ENCODE peak calls at places on chromosome 12, in six cellular contexts. V, X, N, A, L and P are unnamed samples.

GRCh38 chr12:107318804-107319535 is 225.6 kb upstream of the CRY1 start:
- DNase-seq in V (peak; percentile 52), X (no peak), N (no peak), A (no peak), L (peak; percentile 63), P (no peak)

GRCh38 chr12:52204095-52204930 is 12.5 kb upstream of the KRT80 start:
- DNase-seq in V (no peak), X (no peak), N (no peak), A (no peak), L (peak; percentile 53), P (no peak)

GRCh38 chr12:54294152-54294913 is 6.5 kb downstream of the NFE2 start:
- DNase-seq in V (peak; percentile 44), X (no peak), N (no peak), A (peak; percentile 40), L (peak; percentile 54), P (peak; percentile 79)

GRCh38 chr12:22473212-22473611 is 71.1 kb downstream of the C2CD5 start:
- DNase-seq in V (no peak), X (no peak), N (no peak), A (no peak), L (no peak), P (no peak)

GRCh38 chr12:879641-880040 is 69.9 kb downstream of the RAD52 start:
- DNase-seq in V (no peak), X (no peak), N (no peak), A (no peak), L (peak; percentile 66), P (no peak)

GRCh38 chr12:21065845-21066244 is 65.1 kb upstream of the SLCO1B1 start:
- DNase-seq in V (no peak), X (no peak), N (no peak), A (peak; percentile 25), L (peak; percentile 5), P (no peak)

GRCh38 chr12:103399986-103400385 is 95.8 kb downstream of the C12orf42 start:
- DNase-seq in V (no peak), X (no peak), N (no peak), A (no peak), L (no peak), P (no peak)

GRCh38 chr12:109927622-109928021 is 27.5 kb downstream of the TCHP start:
- DNase-seq in V (peak; percentile 36), X (no peak), N (no peak), A (no peak), L (peak; percentile 60), P (peak; percentile 71)

GRCh38 chr12:111444706-111445310 is 39.1 kb downstream of the SH2B3 start:
- DNase-seq in V (no peak), X (peak; percentile 94), N (peak; percentile 95), A (peak; percentile 89), L (no peak), P (peak; percentile 91)

GRCh38 chr12:15899282-15899870 is 11.8 kb upstream of the DERA start:
- DNase-seq in V (no peak), X (no peak), N (no peak), A (peak; percentile 27), L (peak; percentile 34), P (no peak)

GRCh38 chr12:92208613-92209121 is 63.0 kb upstream of the BTG1 start:
- DNase-seq in V (no peak), X (peak; percentile 71), N (no peak), A (peak; percentile 95), L (peak; percentile 87), P (peak; percentile 43)

GRCh38 chr12:109111775-109112491 is 4.5 kb upstream of the ACACB start:
- DNase-seq in V (peak; percentile 63), X (no peak), N (no peak), A (peak; percentile 48), L (peak; percentile 58), P (peak; percentile 61)

GRCh38 chr12:48029401-48029770 is 25.1 kb upstream of the COL2A1 start:
- DNase-seq in V (no peak), X (no peak), N (no peak), A (no peak), L (no peak), P (no peak)

GRCh38 chr12:10398168-10398567 is 8.3 kb upstream of the KLRK1 start:
- DNase-seq in V (no peak), X (no peak), N (no peak), A (no peak), L (no peak), P (no peak)

GRCh38 chr12:114166360-114166759 is 200.2 kb upstream of the RBM19 start:
- DNase-seq in V (peak; percentile 59), X (no peak), N (no peak), A (no peak), L (no peak), P (peak; percentile 12)

GRCh38 chr12:88935856-88936255 is 355.6 kb upstream of the KITLG start:
- DNase-seq in V (no peak), X (no peak), N (no peak), A (no peak), L (peak; percentile 39), P (no peak)

GRCh38 chr12:11855993-11856374 is 206.5 kb downstream of the ETV6 start:
- DNase-seq in V (no peak), X (no peak), N (no peak), A (no peak), L (peak; percentile 16), P (peak; percentile 40)

GRCh38 chr12:7769999-7770398 is 5.0 kb downstream of the NANOGNB start:
- DNase-seq in V (no peak), X (no peak), N (no peak), A (no peak), L (no peak), P (no peak)

GRCh38 chr12:56599797-56600196 is 30.3 kb downstream of the BAZ2A start:
- DNase-seq in V (no peak), X (no peak), N (no peak), A (no peak), L (no peak), P (no peak)

GRCh38 chr12:42396473-42397259 is 70.7 kb downstream of the PPHLN1 start:
- DNase-seq in V (no peak), X (no peak), N (no peak), A (no peak), L (no peak), P (no peak)

GRCh38 chr12:97637770-97638169 is 175.2 kb downstream of the RMST start:
- DNase-seq in V (peak; percentile 9), X (no peak), N (no peak), A (no peak), L (no peak), P (no peak)

GRCh38 chr12:59383426-59383822 is 212.4 kb upstream of the SLC16A7 start:
- DNase-seq in V (no peak), X (no peak), N (no peak), A (no peak), L (peak; percentile 87), P (no peak)

GRCh38 chr12:76310110-76310509 is 38.1 kb downstream of the BBS10 start:
- DNase-seq in V (no peak), X (no peak), N (no peak), A (no peak), L (peak; percentile 77), P (no peak)

GRCh38 chr12:71756054-71756675 is 1.5 kb downstream of the RAB21 start:
- DNase-seq in V (no peak), X (no peak), N (no peak), A (no peak), L (peak; percentile 25), P (no peak)

GRCh38 chr12:88179436-88180014 is 37.4 kb downstream of the TMTC3 start:
- DNase-seq in V (no peak), X (no peak), N (no peak), A (no peak), L (no peak), P (no peak)

GRCh38 chr12:106088246-106089200 is 50.2 kb downstream of the NUAK1 start:
- DNase-seq in V (no peak), X (no peak), N (no peak), A (no peak), L (peak; percentile 56), P (no peak)

GRCh38 chr12:13024151-13024946 is 19.8 kb upstream of the FAM234B start:
- DNase-seq in V (no peak), X (no peak), N (no peak), A (peak; percentile 54), L (peak; percentile 48), P (no peak)
- TF ChIP-seq CTCF in V (no peak), X (peak; percentile 18), N (no peak), A (peak; percentile 59), L (peak; percentile 42), P (no peak)

GRCh38 chr12:31728917-31729640 is at the start of gene AMN1:
- DNase-seq in V (peak; percentile 99), X (peak; percentile 99), N (peak; percentile 100), A (peak; percentile 100), L (peak; percentile 99), P (peak; percentile 97)
- TF ChIP-seq CTCF in V (no peak), X (no peak), N (no peak), A (no peak), L (peak; percentile 6), P (no peak)

DNA sequence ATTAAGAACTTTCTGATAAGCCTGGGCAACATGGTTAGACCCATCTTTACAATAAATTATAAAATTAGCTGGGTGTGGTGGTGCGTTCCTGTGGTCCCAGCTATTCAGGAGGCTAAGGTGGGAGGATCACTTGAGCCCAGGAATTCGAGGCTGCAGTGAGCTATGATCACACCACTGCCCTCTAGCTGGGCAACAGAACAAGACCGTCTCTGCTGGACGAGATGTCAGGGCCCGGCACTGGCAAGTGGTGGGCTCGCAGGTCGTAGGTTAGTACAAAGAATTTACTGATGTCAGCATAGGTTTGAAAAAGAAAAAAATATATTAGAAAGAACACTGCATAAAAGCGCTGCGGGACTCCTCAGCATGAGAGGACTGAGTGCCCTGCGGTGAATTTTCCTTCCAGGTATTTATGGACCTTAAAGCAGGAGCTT is 15.7 kb upstream of the VSIG10 start:
- DNase-seq in V (no peak), X (no peak), N (no peak), A (no peak), L (no peak), P (no peak)
- TF ChIP-seq CTCF in V (no peak), X (no peak), N (no peak), A (no peak), L (no peak), P (no peak)

DNA sequence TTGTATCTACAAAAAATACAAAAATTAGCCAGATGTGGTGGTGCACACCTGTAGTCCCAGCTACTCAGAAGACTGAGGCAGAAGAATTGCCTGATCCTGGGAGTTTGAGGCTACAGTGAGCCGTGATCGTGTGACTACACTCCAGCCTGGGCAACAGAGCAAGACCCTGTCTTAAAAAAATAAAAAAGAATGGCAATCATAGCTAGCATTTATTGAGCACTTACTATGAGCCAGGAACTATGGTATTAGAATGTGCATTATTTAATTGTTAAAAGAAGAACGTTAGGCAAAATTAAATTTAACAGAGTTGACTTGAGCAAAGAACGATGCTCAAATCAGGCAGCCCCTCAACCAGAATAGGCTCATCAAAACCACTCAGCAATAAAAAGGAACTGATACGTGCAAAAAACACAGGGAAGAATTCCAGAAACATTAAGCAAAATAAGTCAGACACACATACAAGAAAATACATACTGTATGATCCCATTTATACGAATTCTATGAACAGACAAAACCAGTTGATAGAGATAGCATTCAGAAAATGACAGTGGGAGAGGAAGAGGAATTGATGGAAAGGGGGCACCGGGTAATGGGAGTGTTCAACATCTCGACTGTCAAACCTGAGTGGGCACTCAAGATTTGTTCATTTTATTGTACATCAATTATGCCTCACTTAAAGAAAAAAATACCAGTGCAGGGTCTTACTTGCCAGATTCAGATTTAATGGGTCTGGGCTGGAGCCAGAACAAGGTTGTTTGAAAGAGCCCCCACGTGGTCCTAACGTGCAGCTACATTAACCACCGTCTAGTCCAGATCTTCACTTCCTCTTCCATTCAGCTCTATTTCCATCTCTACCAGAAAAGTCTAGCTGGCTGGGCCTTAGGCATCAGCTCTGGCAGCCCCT is 8.0 kb downstream of the SCNN1A start:
- DNase-seq in V (no peak), X (peak; percentile 39), N (no peak), A (peak; percentile 57), L (no peak), P (peak; percentile 80)
- TF ChIP-seq CTCF in V (no peak), X (peak; percentile 46), N (no peak), A (peak; percentile 50), L (peak; percentile 23), P (peak; percentile 49)

GRCh38 chr12:118050972-118051910 is 9.7 kb downstream of the WSB2 start:
- DNase-seq in V (no peak), X (no peak), N (no peak), A (no peak), L (no peak), P (no peak)
- TF ChIP-seq CTCF in V (no peak), X (no peak), N (no peak), A (no peak), L (no peak), P (no peak)